ENCODE peak calls at places on chromosome 2, in seven cellular contexts. D, G, V, Q, Z, P and J are unnamed samples.

GRCh38 chr2:224156436-224156835 is 117.3 kb upstream of the SERPINE2 start:
- DNase-seq in D (no peak), G (no peak), V (no peak), Q (no peak), Z (no peak), P (no peak), J (no peak)

GRCh38 chr2:117379928-117380327 is 434.6 kb upstream of the DDX18 start:
- DNase-seq in D (no peak), G (no peak), V (no peak), Q (no peak), Z (no peak), P (no peak), J (no peak)

GRCh38 chr2:179218848-179219594 is 45.6 kb downstream of the SESTD1 start:
- DNase-seq in D (peak), G (peak), V (peak), Q (peak), Z (peak), P (peak), J (no peak)

GRCh38 chr2:238956676-238957075 is 108.8 kb downstream of the TWIST2 start:
- DNase-seq in D (no peak), G (no peak), V (no peak), Q (no peak), Z (no peak), P (no peak), J (peak)

GRCh38 chr2:144675731-144676130 is 155.8 kb upstream of the ZEB2 start:
- DNase-seq in D (no peak), G (no peak), V (no peak), Q (no peak), Z (no peak), P (no peak), J (no peak)

GRCh38 chr2:68366083-68366560 is 1.0 kb downstream of the PLEK start:
- DNase-seq in D (no peak), G (peak), V (no peak), Q (no peak), Z (no peak), P (peak), J (no peak)

GRCh38 chr2:73250872-73251846 is 17.1 kb downstream of the CCT7 start:
- DNase-seq in D (peak), G (peak), V (no peak), Q (no peak), Z (no peak), P (no peak), J (no peak)

GRCh38 chr2:160214461-160215055 is 14.5 kb upstream of the ITGB6 start:
- DNase-seq in D (no peak), G (peak), V (peak), Q (peak), Z (no peak), P (no peak), J (peak)

GRCh38 chr2:172307800-172308199 is 119.6 kb upstream of the ITGA6 start:
- DNase-seq in D (peak), G (peak), V (no peak), Q (no peak), Z (peak), P (no peak), J (no peak)

GRCh38 chr2:197547163-197547900 is 31.5 kb downstream of the MOB4 start:
- DNase-seq in D (no peak), G (no peak), V (no peak), Q (no peak), Z (no peak), P (no peak), J (no peak)

GRCh38 chr2:69789762-69790600 is 39.5 kb upstream of the GMCL1 start:
- DNase-seq in D (no peak), G (no peak), V (no peak), Q (no peak), Z (no peak), P (no peak), J (no peak)

GRCh38 chr2:33021542-33022259 is 74.9 kb downstream of the LTBP1 start:
- DNase-seq in D (no peak), G (no peak), V (no peak), Q (no peak), Z (no peak), P (no peak), J (peak)

GRCh38 chr2:112032615-112033457 is 22.2 kb upstream of the TMEM87B start:
- DNase-seq in D (peak), G (peak), V (no peak), Q (peak), Z (peak), P (no peak), J (peak)

GRCh38 chr2:108106746-108107145 is 120.4 kb downstream of the SLC5A7 start:
- DNase-seq in D (no peak), G (no peak), V (no peak), Q (no peak), Z (no peak), P (no peak), J (no peak)

GRCh38 chr2:45156605-45157004 is 147.4 kb upstream of the SIX2 start:
- DNase-seq in D (no peak), G (no peak), V (no peak), Q (no peak), Z (no peak), P (no peak), J (no peak)

GRCh38 chr2:241900251-241901017 is 30.9 kb downstream of the RTP5 start:
- DNase-seq in D (peak), G (no peak), V (no peak), Q (no peak), Z (peak), P (no peak), J (no peak)

GRCh38 chr2:54457326-54458023 is 1.3 kb downstream of the SPTBN1 start:
- DNase-seq in D (peak), G (peak), V (peak), Q (no peak), Z (peak), P (no peak), J (no peak)

GRCh38 chr2:54915101-54915500 is 135.2 kb downstream of the RTN4 start:
- DNase-seq in D (no peak), G (no peak), V (no peak), Q (no peak), Z (no peak), P (no peak), J (peak)

GRCh38 chr2:74379851-74380789 is at the start of gene DCTN1:
- DNase-seq in D (peak), G (peak), V (peak), Q (no peak), Z (peak), P (no peak), J (no peak)

GRCh38 chr2:12046641-12047040 is 300.2 kb downstream of the LPIN1 start:
- DNase-seq in D (no peak), G (no peak), V (peak), Q (no peak), Z (no peak), P (no peak), J (no peak)

GRCh38 chr2:75498907-75499306 is 61.8 kb downstream of the EVA1A start:
- DNase-seq in D (no peak), G (no peak), V (no peak), Q (no peak), Z (no peak), P (no peak), J (no peak)

GRCh38 chr2:236847538-236848263 is 238.0 kb upstream of the COPS8 start:
- DNase-seq in D (no peak), G (no peak), V (no peak), Q (no peak), Z (no peak), P (no peak), J (no peak)

GRCh38 chr2:10835052-10835970 is 22.7 kb upstream of the PDIA6 start:
- DNase-seq in D (peak), G (peak), V (peak), Q (no peak), Z (peak), P (peak), J (no peak)

DNA sequence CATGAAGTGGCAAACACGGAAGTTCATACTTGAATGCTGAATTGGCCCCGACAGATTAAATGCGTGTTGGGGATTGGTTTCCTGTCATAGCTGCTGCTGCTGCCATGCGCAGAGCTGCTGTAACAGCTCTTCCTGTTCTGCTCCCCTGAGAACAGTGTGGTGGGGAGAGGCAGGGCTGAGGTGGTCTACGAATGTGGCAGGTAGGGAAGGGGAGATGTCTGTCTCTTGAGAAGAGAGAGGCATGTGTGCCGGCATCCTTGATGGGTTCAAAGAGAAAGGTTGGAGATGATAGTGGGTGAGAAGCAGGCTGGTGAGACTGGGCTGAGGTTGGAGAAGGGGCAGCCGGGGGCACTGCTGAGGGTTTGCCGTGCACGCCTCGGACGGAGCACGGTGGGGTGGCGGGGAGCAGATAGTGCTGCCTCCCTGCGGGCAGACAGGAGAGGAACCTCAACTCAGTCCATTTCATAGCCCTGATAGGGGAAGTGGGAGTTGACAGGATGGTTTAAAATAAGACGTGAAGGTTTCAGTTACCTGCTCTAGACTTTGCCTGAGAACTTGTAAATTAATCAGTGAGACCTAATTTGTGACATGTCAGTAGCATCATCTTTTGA is 46.1 kb downstream of the TMEM185B start:
- DNase-seq in D (peak), G (no peak), V (no peak), Q (peak), Z (peak), P (peak), J (no peak)
- TF ChIP-seq POLR2A in D (no peak), G (no peak), V (no peak), Q (no peak), Z (no peak), P (peak), J (no peak)

DNA sequence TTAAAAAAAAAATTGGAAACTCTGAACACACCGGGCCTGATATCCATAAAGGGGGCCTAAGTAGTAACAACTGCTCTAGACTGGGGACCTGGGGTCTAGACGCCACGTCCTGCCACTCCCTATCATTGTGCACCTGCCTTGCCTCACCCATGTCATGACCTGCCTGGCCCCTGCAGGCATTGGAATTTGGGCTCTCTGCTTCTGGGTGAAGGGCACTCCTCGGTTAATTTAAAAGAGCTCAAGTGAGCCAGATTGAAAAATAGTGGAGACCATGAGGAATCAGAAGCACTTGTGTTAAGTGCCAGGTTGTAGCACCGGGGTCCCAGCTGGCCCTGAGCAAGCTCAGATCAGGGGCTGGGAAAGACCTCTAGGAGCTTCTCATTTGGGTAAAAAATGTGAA is 48.1 kb downstream of the SLC4A1AP start:
- DNase-seq in D (no peak), G (no peak), V (no peak), Q (no peak), Z (no peak), P (no peak), J (peak)
- TF ChIP-seq POLR2A in D (no peak), G (no peak), V (no peak), Q (no peak), Z (no peak), P (no peak), J (no peak)

GRCh38 chr2:213011505-213011904 is 139.9 kb downstream of the IKZF2 start:
- DNase-seq in D (no peak), G (no peak), V (no peak), Q (no peak), Z (no peak), P (no peak), J (no peak)

GRCh38 chr2:213002383-213002782 is 149.0 kb downstream of the IKZF2 start:
- DNase-seq in D (no peak), G (no peak), V (no peak), Q (no peak), Z (no peak), P (no peak), J (no peak)

GRCh38 chr2:213010106-213010779 is 141.2 kb downstream of the IKZF2 start:
- DNase-seq in D (no peak), G (no peak), V (no peak), Q (no peak), Z (no peak), P (no peak), J (no peak)

GRCh38 chr2:213004197-213004821 is 147.1 kb downstream of the IKZF2 start:
- DNase-seq in D (no peak), G (no peak), V (no peak), Q (no peak), Z (no peak), P (no peak), J (no peak)

DNA sequence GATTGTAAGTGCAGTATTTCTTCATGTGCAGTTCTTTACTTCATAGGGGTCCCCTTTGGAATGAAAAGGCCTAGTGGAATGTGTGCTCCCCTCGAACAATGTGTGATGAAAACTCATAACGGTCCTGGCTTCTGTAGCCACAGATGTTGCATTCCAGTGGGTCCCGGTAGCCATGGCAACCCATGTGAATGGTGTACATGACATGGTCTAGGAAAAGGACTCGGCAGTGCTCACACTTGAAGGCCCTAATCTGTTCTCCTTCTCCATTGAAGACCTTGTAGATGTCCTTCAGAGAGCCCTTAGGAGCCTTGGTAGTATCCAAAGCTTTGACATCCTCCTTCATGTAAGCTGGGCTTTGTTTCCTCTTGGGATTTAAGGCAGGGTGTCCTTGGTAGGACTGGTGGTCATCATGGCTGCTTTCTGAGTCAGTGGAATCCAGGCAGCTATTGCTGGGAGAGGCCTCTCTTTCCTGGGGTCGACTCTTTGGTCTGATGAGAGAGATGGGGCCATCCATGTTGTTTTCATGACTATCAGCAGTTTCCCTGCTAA is 144.0 kb downstream of the IKZF2 start:
- DNase-seq in D (no peak), G (no peak), V (no peak), Q (no peak), Z (no peak), P (no peak), J (no peak)
- TF ChIP-seq POLR2A in D (no peak), G (no peak), V (no peak), Q (no peak), Z (no peak), P (no peak), J (no peak)

GRCh38 chr2:170770304-170771048 is at the start of gene ERICH2:
- DNase-seq in D (peak), G (peak), V (peak), Q (peak), Z (peak), P (peak), J (no peak)
- TF ChIP-seq POLR2A in D (no peak), G (peak), V (no peak), Q (no peak), Z (no peak), P (no peak), J (no peak)

GRCh38 chr2:85734942-85735608 is 18.7 kb upstream of the ATOH8 start:
- DNase-seq in D (no peak), G (no peak), V (no peak), Q (no peak), Z (no peak), P (no peak), J (no peak)
- TF ChIP-seq POLR2A in D (no peak), G (no peak), V (no peak), Q (no peak), Z (no peak), P (no peak), J (no peak)

DNA sequence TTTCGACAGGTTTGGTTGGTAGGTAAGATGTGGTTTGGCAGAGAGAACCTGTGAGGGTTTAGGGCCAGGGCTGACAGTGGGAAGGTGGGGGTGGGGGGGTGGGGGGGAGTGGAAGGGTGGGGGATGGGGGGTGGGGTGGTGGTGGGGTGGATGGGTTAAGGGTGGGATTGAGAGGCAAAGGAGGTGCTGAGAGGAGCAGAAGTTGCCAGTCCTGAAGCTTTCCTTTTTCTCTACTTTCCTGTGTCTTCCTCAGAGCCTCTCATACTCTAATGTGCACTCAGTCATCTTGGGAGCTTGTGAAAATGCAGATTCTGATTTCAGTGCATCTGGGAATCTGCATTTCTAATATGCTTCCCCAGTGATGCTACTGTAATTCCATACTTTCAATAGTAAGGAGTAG is 21.0 kb downstream of the MAP4K4 start:
- DNase-seq in D (no peak), G (no peak), V (no peak), Q (no peak), Z (no peak), P (no peak), J (peak)
- TF ChIP-seq POLR2A in D (no peak), G (no peak), V (no peak), Q (no peak), Z (no peak), P (no peak), J (no peak)

GRCh38 chr2:20203521-20204225 is 21.3 kb downstream of the SDC1 start:
- DNase-seq in D (no peak), G (no peak), V (no peak), Q (no peak), Z (no peak), P (no peak), J (no peak)

GRCh38 chr2:20208487-20208882 is 16.4 kb downstream of the SDC1 start:
- DNase-seq in D (peak), G (no peak), V (no peak), Q (no peak), Z (peak), P (no peak), J (no peak)

GRCh38 chr2:20205069-20205468 is 19.9 kb downstream of the SDC1 start:
- DNase-seq in D (no peak), G (no peak), V (no peak), Q (no peak), Z (no peak), P (no peak), J (no peak)

GRCh38 chr2:20207051-20207450 is 17.9 kb downstream of the SDC1 start:
- DNase-seq in D (no peak), G (no peak), V (no peak), Q (no peak), Z (no peak), P (no peak), J (no peak)

DNA sequence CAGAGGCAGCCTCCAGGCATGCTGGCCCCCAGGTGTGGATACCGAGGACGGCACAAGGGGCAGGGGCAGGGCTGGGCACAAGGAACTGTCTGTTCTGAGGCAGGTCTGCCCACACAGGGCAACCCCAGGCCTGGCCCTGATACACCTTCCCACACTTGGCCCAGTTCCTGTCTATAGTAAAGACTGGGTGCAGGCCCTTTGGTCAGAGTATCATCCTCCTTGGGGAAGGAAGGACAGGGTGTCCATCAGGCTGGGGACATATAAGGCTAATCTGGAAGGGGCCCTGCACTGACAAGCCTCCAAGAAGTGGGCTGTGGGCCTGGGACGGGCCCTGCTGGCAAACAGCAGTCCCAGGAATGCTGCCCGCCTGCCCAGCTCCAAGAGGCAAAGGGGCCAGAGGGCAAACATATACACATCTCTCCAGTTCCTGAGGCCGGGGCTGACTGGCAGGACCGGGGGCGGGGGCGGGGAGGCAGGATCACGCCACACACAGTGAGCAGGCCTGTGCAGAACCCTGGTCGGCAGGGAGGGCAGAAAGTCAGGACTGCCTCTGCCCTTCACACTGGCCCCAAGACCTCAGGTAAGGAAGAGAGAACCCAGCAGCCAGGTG is 18.9 kb downstream of the SDC1 start:
- DNase-seq in D (no peak), G (no peak), V (no peak), Q (peak), Z (peak), P (no peak), J (no peak)
- TF ChIP-seq POLR2A in D (no peak), G (no peak), V (no peak), Q (no peak), Z (no peak), P (peak), J (no peak)

DNA sequence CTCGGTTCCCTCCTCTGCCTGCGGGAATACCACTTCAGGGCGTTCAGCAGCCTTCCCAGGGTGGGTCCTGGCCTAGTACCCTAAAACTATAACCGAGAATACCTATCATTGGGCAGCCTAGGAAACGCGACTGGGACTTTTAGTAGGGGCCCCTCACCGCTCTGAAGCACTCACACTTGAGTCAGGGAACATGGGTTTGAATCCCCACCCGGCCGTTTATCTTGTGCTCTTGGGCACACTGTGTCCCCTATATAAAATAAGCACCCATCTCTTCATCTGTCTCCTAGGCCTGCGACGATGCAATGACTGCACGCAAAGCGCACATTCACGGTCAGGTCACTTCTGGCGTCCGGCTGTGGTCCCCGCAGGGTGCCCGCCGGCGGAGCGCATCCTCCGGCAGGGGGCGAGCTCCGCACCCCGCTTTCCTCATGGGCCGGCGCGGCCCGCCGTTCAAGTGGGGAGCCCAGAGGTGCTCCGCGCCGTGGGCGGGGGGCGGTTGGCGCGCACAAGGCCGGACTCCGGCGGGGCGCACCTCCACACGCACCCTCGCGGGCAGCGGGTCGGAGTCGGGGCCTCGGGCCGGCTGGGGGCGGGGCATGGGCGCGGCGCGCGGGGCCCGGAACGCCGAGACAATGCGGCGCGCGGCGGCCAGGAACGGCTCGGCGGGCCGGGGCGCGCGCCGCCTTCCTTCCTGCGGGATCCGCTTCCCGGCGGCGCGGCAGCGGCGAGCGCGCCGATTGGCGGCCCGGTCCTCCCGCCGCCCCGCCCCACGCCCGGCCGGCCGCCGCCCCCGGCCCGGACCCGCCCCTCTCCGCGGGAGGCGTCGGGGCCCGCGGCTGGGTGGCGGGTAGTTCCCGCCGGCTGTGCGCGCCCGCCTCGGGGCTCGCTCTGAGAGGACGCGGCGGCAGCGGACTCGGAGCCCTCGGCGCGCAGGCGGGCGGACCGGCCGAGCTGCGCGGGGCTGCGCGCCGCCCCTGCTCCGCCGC is at the start of gene ASAP2:
- DNase-seq in D (peak), G (peak), V (peak), Q (no peak), Z (peak), P (no peak), J (no peak)
- TF ChIP-seq POLR2A in D (no peak), G (no peak), V (peak), Q (no peak), Z (no peak), P (peak), J (no peak)